ENCODE peak calls at places on chromosomes 16 and 17, in five cellular contexts. O, Z, B, A and H are unnamed samples.

GRCh38 chr17:6153416-6153815 is 83.2 kb downstream of the WSCD1 start:
- DNase-seq in O (no peak), Z (no peak), B (no peak), A (no peak), H (no peak)

GRCh38 chr16:21263640-21264211 is 14.4 kb downstream of the CRYM start:
- DNase-seq in O (peak; percentile 81), Z (no peak), B (no peak), A (peak; percentile 46), H (no peak)

GRCh38 chr17:45311762-45312476 is 4.9 kb downstream of the MAP3K14 start:
- DNase-seq in O (peak; percentile 81), Z (no peak), B (peak; percentile 70), A (peak; percentile 82), H (no peak)

GRCh38 chr16:2520784-2521577 is 810 bp downstream of the AMDHD2 start:
- DNase-seq in O (no peak), Z (no peak), B (no peak), A (peak; percentile 62), H (no peak)

GRCh38 chr17:22703204-22703603 is 1010.9 kb downstream of the KCNJ18 start:
- DNase-seq in O (no peak), Z (no peak), B (no peak), A (no peak), H (no peak)

GRCh38 chr16:73214825-73215481 is 167.0 kb upstream of the ZFHX3 start:
- DNase-seq in O (no peak), Z (peak; percentile 34), B (no peak), A (no peak), H (no peak)

GRCh38 chr17:44266402-44267164 is 1.4 kb downstream of the SLC4A1 start:
- DNase-seq in O (no peak), Z (peak; percentile 7), B (no peak), A (no peak), H (no peak)

GRCh38 chr17:60160829-60161501 is 11.2 kb downstream of the CA4 start:
- DNase-seq in O (no peak), Z (no peak), B (no peak), A (no peak), H (no peak)

GRCh38 chr17:8965394-8966168 is at the start of gene PIK3R5:
- DNase-seq in O (no peak), Z (no peak), B (peak; percentile 59), A (peak; percentile 77), H (peak; percentile 62)

GRCh38 chr17:31888124-31888523 is 13.4 kb downstream of the UTP6 start:
- DNase-seq in O (no peak), Z (no peak), B (no peak), A (no peak), H (no peak)

GRCh38 chr16:54779549-54779948 is 151.1 kb upstream of the IRX5 start:
- DNase-seq in O (no peak), Z (no peak), B (no peak), A (no peak), H (no peak)

GRCh38 chr16:80725566-80726162 is 78.7 kb downstream of the CDYL2 start:
- DNase-seq in O (no peak), Z (no peak), B (no peak), A (no peak), H (no peak)

GRCh38 chr17:31533546-31534155 is 142.2 kb downstream of the RAB11FIP4 start:
- DNase-seq in O (no peak), Z (peak; percentile 75), B (no peak), A (no peak), H (no peak)

GRCh38 chr16:1426734-1427451 is 4.0 kb upstream of the PERCC1 start:
- DNase-seq in O (peak; percentile 40), Z (no peak), B (no peak), A (no peak), H (no peak)

GRCh38 chr17:53462393-53462811 is 360.3 kb upstream of the KIF2B start:
- DNase-seq in O (no peak), Z (peak; percentile 45), B (no peak), A (no peak), H (no peak)

GRCh38 chr17:80308672-80309517 is 48.2 kb downstream of the RNF213 start:
- DNase-seq in O (no peak), Z (no peak), B (no peak), A (no peak), H (no peak)

GRCh38 chr16:54806378-54806777 is 124.3 kb upstream of the IRX5 start:
- DNase-seq in O (no peak), Z (no peak), B (no peak), A (no peak), H (no peak)

GRCh38 chr17:7357381-7357780 is 2.4 kb downstream of the TMEM95 start:
- DNase-seq in O (no peak), Z (no peak), B (no peak), A (no peak), H (no peak)

GRCh38 chr16:81695431-81695890 is 83.6 kb upstream of the PLCG2 start:
- DNase-seq in O (no peak), Z (peak; percentile 83), B (no peak), A (no peak), H (no peak)

GRCh38 chr16:50826797-50827316 is 85.0 kb downstream of the CYLD start:
- DNase-seq in O (no peak), Z (no peak), B (no peak), A (no peak), H (no peak)

GRCh38 chr16:81190667-81191066 is 47.8 kb upstream of the BCO1 start:
- DNase-seq in O (no peak), Z (peak; percentile 53), B (no peak), A (no peak), H (no peak)

GRCh38 chr16:77963185-77964044 is 58.9 kb upstream of the CLEC3A start:
- DNase-seq in O (no peak), Z (no peak), B (no peak), A (no peak), H (no peak)

GRCh38 chr16:85334718-85335583 is 222.7 kb upstream of the CIBAR2 start:
- DNase-seq in O (peak; percentile 56), Z (no peak), B (no peak), A (peak; percentile 85), H (no peak)

GRCh38 chr17:32156656-32157055 is 14.4 kb downstream of the RHOT1 start:
- DNase-seq in O (no peak), Z (no peak), B (no peak), A (no peak), H (no peak)

GRCh38 chr17:34241062-34241461 is 14.0 kb upstream of the CCL2 start:
- DNase-seq in O (no peak), Z (peak; percentile 55), B (no peak), A (peak; percentile 23), H (no peak)

GRCh38 chr16:57013268-57013667 is 23.9 kb downstream of the NLRC5 start:
- DNase-seq in O (no peak), Z (peak; percentile 32), B (no peak), A (no peak), H (no peak)

GRCh38 chr17:78378225-78379133 is at the start of gene PGS1:
- DNase-seq in O (peak; percentile 61), Z (peak; percentile 74), B (peak; percentile 58), A (peak; percentile 89), H (no peak)

GRCh38 chr16:19912445-19913305 is 28.0 kb upstream of the GPRC5B start:
- DNase-seq in O (no peak), Z (peak; percentile 17), B (no peak), A (no peak), H (no peak)

GRCh38 chr17:64278614-64279013 is 15.6 kb upstream of the TEX2 start:
- DNase-seq in O (no peak), Z (peak; percentile 81), B (no peak), A (peak; percentile 34), H (no peak)

GRCh38 chr16:88063201-88063773 is 112.1 kb downstream of the BANP start:
- DNase-seq in O (no peak), Z (peak; percentile 57), B (no peak), A (no peak), H (no peak)

GRCh38 chr16:27676807-27677206 is 126.9 kb downstream of the KATNIP start:
- DNase-seq in O (no peak), Z (peak; percentile 25), B (no peak), A (no peak), H (no peak)

GRCh38 chr16:610513-611381 is 20.0 kb upstream of the WFIKKN1 start:
- DNase-seq in O (no peak), Z (no peak), B (peak; percentile 26), A (peak; percentile 74), H (no peak)

GRCh38 chr17:17132746-17133145 is 73.4 kb downstream of the PLD6 start:
- DNase-seq in O (no peak), Z (no peak), B (no peak), A (no peak), H (no peak)

GRCh38 chr16:84786605-84787302 is 33.0 kb upstream of the CRISPLD2 start:
- DNase-seq in O (peak; percentile 92), Z (no peak), B (no peak), A (peak; percentile 26), H (no peak)

GRCh38 chr17:76940738-76941350 is 72.6 kb downstream of the MGAT5B start:
- DNase-seq in O (no peak), Z (no peak), B (no peak), A (no peak), H (no peak)

GRCh38 chr16:56929639-56930038 is 2.3 kb upstream of the HERPUD1 start:
- DNase-seq in O (no peak), Z (no peak), B (no peak), A (no peak), H (no peak)

GRCh38 chr17:835263-835662 is 53.1 kb downstream of the MRM3 start:
- DNase-seq in O (no peak), Z (peak; percentile 88), B (no peak), A (no peak), H (no peak)

GRCh38 chr17:31281061-31281460 is 16.0 kb downstream of the OMG start:
- DNase-seq in O (no peak), Z (no peak), B (no peak), A (no peak), H (no peak)